ENCODE peak calls at places on chromosomes 5 and 9, in ten cellular contexts. E is stimulated activated CD4-positive, alpha-beta T cell treated with anti-CD3 and anti-CD28 coated beads, TNF-alpha, amount 100 ng/mL, for 24 hours; G is Right ventricle myocardium superior; A is cardiac muscle cell; K is substantia nigra; J is activated gamma-delta T cell; S is CD8-positive, alpha-beta memory T cell; N is COLO829; C is K562; X is RWPE1. P is an unnamed sample.

GRCh38 chr5:9239626-9240025 is 306.2 kb downstream of the SEMA5A start:
- DNase-seq in C (no peak), E (no peak), A (no peak), N (no peak), G (no peak), S (no peak), K (no peak), X (no peak), J (no peak), P (no peak)

GRCh38 chr5:115372121-115372520 is 75.7 kb upstream of the CCDC112 start:
- DNase-seq in X (no peak), A (no peak), G (no peak), J (no peak), S (no peak), E (no peak), N (no peak), K (no peak), C (no peak), P (no peak)

GRCh38 chr9:73153793-73154227 is 2.1 kb downstream of the ANXA1 start:
- DNase-seq in G (no peak), K (no peak), C (peak), N (peak), J (no peak), S (no peak), E (no peak), A (no peak), X (peak), P (no peak)

GRCh38 chr9:18610956-18611355 is 137.0 kb downstream of the ADAMTSL1 start:
- DNase-seq in N (peak), C (no peak), E (no peak), X (no peak), G (no peak), A (no peak), J (no peak), K (no peak), S (no peak), P (no peak)

GRCh38 chr5:176784218-176785165 is 25.9 kb upstream of the UNC5A start:
- DNase-seq in E (no peak), C (no peak), J (no peak), N (peak), G (no peak), S (no peak), X (peak), A (no peak), K (no peak), P (no peak)

GRCh38 chr9:93118863-93119702 is 15.0 kb downstream of the NINJ1 start:
- DNase-seq in X (no peak), N (no peak), C (no peak), S (no peak), A (no peak), J (no peak), E (no peak), G (peak), K (no peak), P (no peak)

GRCh38 chr9:13956107-13956506 is 357.8 kb downstream of the NFIB start:
- DNase-seq in E (no peak), K (no peak), X (no peak), C (no peak), A (no peak), J (no peak), N (no peak), S (no peak), G (no peak), P (no peak)

GRCh38 chr9:37976714-37977477 is 73.0 kb upstream of the SLC25A51 start:
- DNase-seq in S (no peak), X (peak), C (no peak), K (no peak), J (no peak), E (no peak), G (no peak), A (no peak), N (no peak), P (no peak)

GRCh38 chr9:133260334-133261102 is 14.5 kb downstream of the ABO start:
- DNase-seq in N (no peak), A (no peak), X (no peak), S (no peak), C (no peak), J (no peak), E (no peak), K (no peak), G (no peak), P (no peak)

GRCh38 chr9:133004091-133005072 is 25.9 kb downstream of the GFI1B start:
- DNase-seq in E (no peak), C (peak), X (no peak), K (peak), G (no peak), A (peak), N (no peak), J (no peak), S (no peak), P (no peak)

GRCh38 chr5:150644496-150644895 is 4.0 kb downstream of the SYNPO start:
- DNase-seq in S (no peak), X (no peak), C (no peak), K (no peak), G (peak), J (no peak), N (no peak), E (no peak), A (peak), P (no peak)

GRCh38 chr5:78779771-78780616 is 131.4 kb upstream of the LHFPL2 start:
- DNase-seq in C (no peak), J (no peak), S (no peak), A (no peak), X (peak), K (no peak), G (no peak), E (no peak), N (no peak), P (no peak)

GRCh38 chr9:136171009-136171800 is 33.7 kb downstream of the LHX3 start:
- DNase-seq in E (no peak), N (no peak), A (peak), J (no peak), S (no peak), K (no peak), X (no peak), C (no peak), G (peak), P (no peak)

GRCh38 chr9:115997923-115998322 is 155.7 kb upstream of the PAPPA start:
- DNase-seq in G (no peak), K (no peak), N (no peak), E (no peak), X (no peak), S (no peak), J (no peak), C (no peak), A (no peak), P (no peak)

GRCh38 chr9:30575218-30575617 is 1809.2 kb upstream of the ACO1 start:
- DNase-seq in C (no peak), K (no peak), N (no peak), A (no peak), E (no peak), X (no peak), G (no peak), J (no peak), S (no peak), P (no peak)

GRCh38 chr5:179906795-179907569 is 715 bp downstream of the TBC1D9B start:
- DNase-seq in N (no peak), C (peak), X (peak), J (no peak), E (no peak), K (peak), S (peak), G (peak), A (peak), P (peak)

GRCh38 chr5:131649160-131649559 is 14.1 kb upstream of the RAPGEF6 start:
- DNase-seq in C (no peak), K (no peak), X (no peak), J (no peak), E (no peak), N (no peak), G (no peak), S (no peak), A (no peak), P (no peak)

GRCh38 chr5:132487841-132488555 is 2.6 kb downstream of the IRF1 start:
- DNase-seq in X (no peak), C (no peak), S (peak), G (no peak), J (no peak), K (no peak), N (no peak), E (no peak), A (no peak), P (peak)

GRCh38 chr5:151030377-151030776 is 10.0 kb downstream of the GPX3 start:
- DNase-seq in E (no peak), X (no peak), A (no peak), C (no peak), J (no peak), S (no peak), N (no peak), K (no peak), G (peak), P (no peak)

GRCh38 chr5:39674209-39675082 is 249.7 kb upstream of the DAB2 start:
- DNase-seq in K (no peak), A (no peak), N (no peak), G (no peak), C (no peak), S (no peak), X (no peak), J (no peak), E (no peak), P (no peak)

GRCh38 chr5:115831163-115831768 is 10.1 kb downstream of the ATG12 start:
- DNase-seq in K (no peak), N (no peak), X (peak), E (no peak), C (peak), G (no peak), J (no peak), A (peak), S (peak), P (peak)

GRCh38 chr9:38119570-38119969 is 50.5 kb upstream of the SHB start:
- DNase-seq in X (peak), E (no peak), C (no peak), N (no peak), A (no peak), J (no peak), K (no peak), G (no peak), S (no peak), P (no peak)

GRCh38 chr5:98432378-98432777 is 341.1 kb upstream of the RGMB start:
- DNase-seq in K (no peak), J (no peak), X (no peak), S (no peak), A (no peak), E (no peak), G (no peak), C (no peak), N (no peak), P (no peak)

GRCh38 chr5:96999856-97000255 is 64.0 kb downstream of the LNPEP start:
- DNase-seq in X (no peak), A (no peak), S (no peak), K (no peak), C (no peak), J (no peak), E (no peak), N (no peak), G (no peak), P (no peak)

GRCh38 chr5:35963381-35963843 is 25.0 kb upstream of the CAPSL start:
- DNase-seq in K (no peak), A (no peak), E (no peak), C (peak), S (no peak), G (no peak), J (no peak), N (no peak), X (no peak), P (peak)

P was measured in DND-41.